ENCODE peak calls at places on chromosomes 5 and 9, in five cellular contexts. U is activated T-cell treated with anti-CD3 and anti-CD28 coated beads for 1 hour, B is bronchial epithelial cell, K is iris pigment epithelial cell, L is tibial artery. I is an unnamed sample.

GRCh38 chr9:33329996-33330395 is 39.7 kb downstream of the NFX1 start:
- DNase-seq in U (no peak), B (peak), K (peak), L (no peak), I (no peak)

GRCh38 chr5:116518423-116518822 is 56.2 kb downstream of the SEMA6A start:
- DNase-seq in U (no peak), B (peak), K (no peak), L (no peak), I (no peak)

GRCh38 chr5:52983731-52984620 is 5.2 kb upstream of the ITGA2 start:
- DNase-seq in U (no peak), B (peak), K (peak), L (no peak), I (no peak)

GRCh38 chr5:159509002-159509660 is 178.8 kb upstream of the IL12B start:
- DNase-seq in U (no peak), B (no peak), K (peak), L (no peak), I (no peak)

GRCh38 chr5:37836173-37837100 is 3.4 kb downstream of the GDNF start:
- DNase-seq in U (no peak), B (no peak), K (no peak), L (no peak), I (no peak)

GRCh38 chr9:79403495-79403894 is 168.3 kb upstream of the TLE4 start:
- DNase-seq in U (peak), B (no peak), K (no peak), L (no peak), I (no peak)

GRCh38 chr9:33718987-33719386 is 76.4 kb upstream of the PRSS3 start:
- DNase-seq in U (no peak), B (peak), K (no peak), L (peak), I (peak)

GRCh38 chr9:35920004-35920658 is 10.8 kb downstream of the SPAAR start:
- DNase-seq in U (no peak), B (no peak), K (no peak), L (no peak), I (peak)

GRCh38 chr9:35649431-35650340 is 1.0 kb downstream of the SIT1 start:
- DNase-seq in U (peak), B (no peak), K (no peak), L (peak), I (peak)

GRCh38 chr5:39353714-39354399 is 10.4 kb downstream of the C9 start:
- DNase-seq in U (no peak), B (peak), K (no peak), L (no peak), I (no peak)

GRCh38 chr5:146906803-146907202 is 28.2 kb upstream of the PPP2R2B start:
- DNase-seq in U (no peak), B (peak), K (no peak), L (no peak), I (no peak)

GRCh38 chr5:140571105-140571504 is 6.5 kb downstream of the SLC35A4 start:
- DNase-seq in U (no peak), B (no peak), K (no peak), L (no peak), I (no peak)

GRCh38 chr5:172407861-172408260 is 46.5 kb downstream of the SH3PXD2B start:
- DNase-seq in U (no peak), B (peak), K (peak), L (no peak), I (no peak)

GRCh38 chr9:99425124-99425523 is 203.0 kb downstream of the SEC61B start:
- DNase-seq in U (no peak), B (no peak), K (no peak), L (no peak), I (no peak)

GRCh38 chr9:109993250-109993978 is 213.4 kb downstream of the PALM2AKAP2 start:
- DNase-seq in U (no peak), B (no peak), K (no peak), L (no peak), I (no peak)

GRCh38 chr5:67160985-67161384 is 35.6 kb downstream of the CD180 start:
- DNase-seq in U (peak), B (peak), K (peak), L (no peak), I (no peak)

GRCh38 chr5:125823572-125823971 is 599.6 kb upstream of the GRAMD2B start:
- DNase-seq in U (no peak), B (peak), K (peak), L (no peak), I (no peak)

GRCh38 chr9:2367970-2368369 is 253.6 kb upstream of the VLDLR start:
- DNase-seq in U (no peak), B (no peak), K (no peak), L (no peak), I (no peak)

GRCh38 chr5:21236896-21237830 is 1249.2 kb upstream of the CDH18 start:
- DNase-seq in U (no peak), B (peak), K (peak), L (no peak), I (no peak)

GRCh38 chr5:15798006-15798405 is 298.0 kb downstream of the FBXL7 start:
- DNase-seq in U (no peak), B (no peak), K (no peak), L (no peak), I (no peak)

GRCh38 chr5:146041180-146041789 is 64.1 kb downstream of the PLAC8L1 start:
- DNase-seq in U (no peak), B (peak), K (no peak), L (no peak), I (no peak)